ENCODE peak calls at places on chromosomes 6 and 20, in nine cellular contexts. P is endodermal cell; Z is heart left ventricle; B is tibial nerve; O is A549; W is CD8-positive, alpha-beta T cell; D is IMR-90; J is PC-9; I is body of pancreas. M is an unnamed sample. For H3K9me3, the result is how much of the 10 kb centered on the place peaks cover.

GRCh38 chr6:29524444-29524843 is 35.1 kb downstream of the UBD start:
- DNase-seq in P (no peak), Z (no peak), B (no peak), O (no peak), W (no peak), D (no peak), J (no peak), I (no peak), M (no peak)

GRCh38 chr20:41058007-41058673 is 29.5 kb downstream of the TOP1 start:
- DNase-seq in P (no peak), Z (no peak), B (no peak), O (no peak), W (no peak), D (peak), J (no peak), I (no peak), M (no peak)

GRCh38 chr6:87736809-87737540 is 34.9 kb upstream of the AKIRIN2 start:
- DNase-seq in P (no peak), Z (no peak), B (no peak), O (no peak), W (peak), D (no peak), J (no peak), I (no peak), M (no peak)

GRCh38 chr6:11142296-11143027 is 30.9 kb upstream of the ERVFRD-1 start:
- DNase-seq in P (no peak), Z (no peak), B (no peak), O (no peak), W (no peak), D (no peak), J (no peak), I (no peak), M (no peak)

GRCh38 chr6:167323111-167323510 is 1.8 kb upstream of the TTLL2 start:
- DNase-seq in P (peak), Z (no peak), B (no peak), O (no peak), W (no peak), D (no peak), J (no peak), I (no peak), M (no peak)

GRCh38 chr20:44134897-44135810 is 51.8 kb downstream of the JPH2 start:
- DNase-seq in P (no peak), Z (no peak), B (no peak), O (no peak), W (no peak), D (no peak), J (no peak), I (no peak), M (no peak)

GRCh38 chr20:19129976-19130612 is 82.3 kb upstream of the SLC24A3 start:
- DNase-seq in P (no peak), Z (no peak), B (no peak), O (no peak), W (no peak), D (no peak), J (no peak), I (no peak), M (no peak)

GRCh38 chr6:141095308-141095707 is 1037.4 kb upstream of the GJE1 start:
- DNase-seq in P (no peak), Z (no peak), B (no peak), O (no peak), W (no peak), D (no peak), J (no peak), I (no peak), M (no peak)

GRCh38 chr20:16062661-16063591 is 510.3 kb downstream of the KIF16B start:
- DNase-seq in P (no peak), Z (no peak), B (no peak), O (no peak), W (no peak), D (no peak), J (no peak), I (no peak), M (no peak)

GRCh38 chr20:25699914-25700313 is 3.3 kb upstream of the ZNF337 start:
- DNase-seq in P (no peak), Z (no peak), B (no peak), O (no peak), W (no peak), D (no peak), J (no peak), I (no peak), M (no peak)

GRCh38 chr6:82954351-82954750 is 111.3 kb downstream of the UBE3D start:
- DNase-seq in P (no peak), Z (no peak), B (no peak), O (no peak), W (no peak), D (peak), J (no peak), I (no peak), M (no peak)

GRCh38 chr6:132604635-132605150 is 15.2 kb upstream of the TAAR5 start:
- DNase-seq in P (no peak), Z (no peak), B (no peak), O (no peak), W (no peak), D (no peak), J (no peak), I (no peak), M (no peak)

GRCh38 chr6:136920858-136921520 is 1.1 kb upstream of the SLC35D3 start:
- DNase-seq in P (peak), Z (no peak), B (no peak), O (peak), W (no peak), D (no peak), J (no peak), I (peak), M (no peak)

GRCh38 chr6:80502871-80503270 is 396.4 kb downstream of the BCKDHB start:
- DNase-seq in P (no peak), Z (no peak), B (no peak), O (no peak), W (no peak), D (no peak), J (no peak), I (no peak), M (no peak)

DNA sequence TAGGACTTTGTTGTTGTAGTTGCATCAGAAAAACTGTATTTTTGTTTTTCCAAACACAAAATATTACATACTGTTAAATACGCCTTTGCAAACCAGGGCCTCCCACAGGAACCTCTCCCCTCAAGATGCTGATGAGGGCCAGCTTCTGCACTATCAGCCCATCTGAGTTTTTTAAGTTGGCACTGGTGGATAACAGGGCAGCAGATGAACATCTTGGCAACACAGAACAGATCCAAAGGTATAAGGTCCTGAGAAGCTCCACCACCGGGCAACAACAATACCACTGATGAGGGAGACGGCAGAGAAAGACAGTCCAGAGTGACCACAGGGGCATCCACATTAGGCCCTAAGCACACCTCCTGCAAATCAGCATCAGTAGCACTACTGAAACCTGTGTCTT is 177.7 kb downstream of the DLL1 start:
- DNase-seq in P (peak), Z (peak), B (no peak), O (no peak), W (no peak), D (no peak), J (no peak), I (no peak), M (no peak)
- H3K9me3 ChIP-seq in P (under half), Z (under half), B (under half), O (under half), W (under half), D (under half), J (under half), I (under half), M (under half)

DNA sequence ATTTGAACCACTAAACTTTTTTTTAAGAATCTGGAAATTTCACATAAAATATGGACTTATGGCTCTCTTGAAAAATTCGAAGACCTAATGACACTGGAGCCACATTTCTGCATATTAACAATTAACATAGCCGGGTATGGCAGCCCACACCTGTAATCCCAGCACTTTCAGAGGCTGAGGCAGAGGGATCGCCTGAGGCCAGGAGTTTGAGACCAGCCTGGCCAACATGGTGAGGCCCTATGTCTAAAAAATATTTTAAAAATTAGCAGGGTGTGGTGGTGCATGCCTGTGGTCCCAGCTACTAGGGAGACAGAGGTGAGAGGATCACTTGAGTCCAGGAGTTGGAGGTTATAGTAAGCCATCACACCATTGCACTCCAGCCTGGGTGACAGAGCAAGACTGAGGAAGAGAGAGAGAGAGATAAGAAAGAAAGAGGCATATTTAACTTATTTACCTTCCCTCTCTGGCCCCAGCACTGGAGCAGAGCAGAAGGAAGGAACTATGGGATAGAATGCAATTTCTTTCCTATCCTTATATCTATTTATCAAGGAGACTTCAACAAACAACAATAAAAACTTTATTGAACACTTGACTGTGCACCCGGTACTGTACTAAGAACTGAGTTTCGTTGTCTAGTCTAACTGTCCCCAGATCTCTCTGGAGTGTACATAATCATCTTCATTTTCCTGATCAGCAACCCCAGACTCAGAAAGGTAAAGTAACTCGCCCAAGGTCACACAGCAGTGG is 63.6 kb upstream of the EYA2 start:
- DNase-seq in P (no peak), Z (no peak), B (no peak), O (no peak), W (no peak), D (no peak), J (no peak), I (no peak), M (no peak)
- H3K27ac ChIP-seq in P (no peak), Z (no peak), B (no peak), O (no peak), W (no peak), D (no peak), J (no peak), I (no peak), M (no peak)

GRCh38 chr6:78744144-78744543 is 123.2 kb upstream of the IRAK1BP1 start:
- DNase-seq in P (no peak), Z (no peak), B (no peak), O (no peak), W (no peak), D (no peak), J (no peak), I (no peak), M (no peak)
- H3K9me3 ChIP-seq in P (under half), Z (under half), B (under half), O (under half), W (under half), D (under half), J (under half), I (under half), M (under half)

DNA sequence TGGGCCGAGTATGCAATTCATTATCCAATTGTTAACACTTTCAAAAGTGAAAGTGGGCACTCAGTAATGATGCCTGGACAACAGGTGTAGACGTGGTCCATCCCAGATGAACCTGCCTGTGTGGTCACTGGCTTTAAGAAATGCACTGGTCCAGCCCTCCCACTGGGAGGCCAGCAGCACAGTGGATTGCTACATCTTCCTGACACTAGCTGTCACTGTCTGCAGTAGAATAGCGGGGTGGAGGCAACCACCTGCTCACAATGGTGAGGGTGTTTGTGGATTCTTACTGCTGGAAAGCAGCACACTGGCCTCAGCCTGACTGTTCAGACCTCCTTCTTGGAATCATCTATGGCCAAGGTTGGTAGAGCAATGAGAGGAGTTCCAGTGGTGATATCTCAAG is 228.2 kb upstream of the PLN start:
- DNase-seq in P (no peak), Z (no peak), B (no peak), O (no peak), W (no peak), D (no peak), J (no peak), I (no peak), M (peak)
- H3K27ac ChIP-seq in P (peak), Z (no peak), B (no peak), O (no peak), W (no peak), D (no peak), J (no peak), I (no peak), M (no peak)

DNA sequence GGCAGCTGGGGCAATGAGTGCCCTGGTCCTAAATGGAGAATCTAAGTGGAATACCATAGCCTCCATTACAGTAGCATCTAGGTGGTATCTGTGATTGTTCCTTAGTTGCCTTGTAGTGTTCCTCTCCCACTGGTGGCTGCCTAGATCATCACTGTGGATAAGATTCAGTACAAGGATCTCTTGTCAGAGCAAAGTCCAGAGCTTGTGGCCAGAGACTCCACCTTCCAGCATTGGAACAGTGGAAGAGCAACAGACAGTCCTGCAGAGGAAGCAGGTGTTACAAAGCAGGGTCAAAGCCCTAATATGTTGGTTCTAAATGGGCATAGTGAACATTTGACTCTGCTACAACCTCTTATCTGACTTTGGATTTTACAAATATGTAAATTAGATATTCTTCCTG is 194.1 kb upstream of the GRIK2 start:
- DNase-seq in P (no peak), Z (no peak), B (no peak), O (no peak), W (no peak), D (no peak), J (no peak), I (no peak), M (no peak)
- H3K9me3 ChIP-seq in P (under half), Z (under half), B (under half), O (under half), W (under half), D (under half), J (under half), I (under half), M (under half)

GRCh38 chr6:42028234-42029061 is 21.9 kb upstream of the TAF8 start:
- DNase-seq in P (peak), Z (no peak), B (no peak), O (peak), W (no peak), D (peak), J (no peak), I (no peak), M (peak)
- H3K27ac ChIP-seq in P (no peak), Z (peak), B (no peak), O (peak), W (no peak), D (no peak), J (no peak), I (no peak), M (peak)

GRCh38 chr6:12530345-12530744 is 186.2 kb upstream of the PHACTR1 start:
- DNase-seq in P (no peak), Z (no peak), B (no peak), O (no peak), W (no peak), D (no peak), J (no peak), I (no peak), M (no peak)
- H3K9me3 ChIP-seq in P (under half), Z (under half), B (under half), O (under half), W (under half), D (under half), J (under half), I (under half), M (under half)

DNA sequence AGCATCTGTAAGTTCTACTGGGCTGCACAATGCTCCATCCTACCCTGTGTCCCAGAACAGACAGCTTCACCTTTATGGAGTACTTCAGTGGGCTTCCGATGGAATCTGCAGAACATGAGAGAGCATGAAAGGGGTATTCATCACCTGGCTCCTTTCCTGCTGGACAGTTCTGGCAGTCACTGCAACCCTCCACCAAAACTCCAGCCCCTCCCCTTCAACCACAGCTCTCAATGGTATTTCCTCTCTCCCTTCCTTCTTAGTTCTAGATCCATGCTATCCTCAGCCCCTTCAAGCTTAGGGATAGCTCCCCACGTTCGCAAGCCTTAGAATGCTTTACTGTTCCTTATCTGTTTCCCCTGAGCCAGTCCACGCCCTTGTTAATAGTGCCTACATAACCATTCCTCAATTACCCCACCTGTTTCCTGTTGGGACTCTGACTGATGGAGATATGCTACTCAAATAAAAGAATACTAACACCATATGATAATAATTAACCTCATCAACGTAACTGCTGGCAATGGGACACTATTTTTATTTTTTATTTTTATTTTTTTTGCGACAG is 26.8 kb downstream of the TRAM2 start:
- DNase-seq in P (no peak), Z (no peak), B (no peak), O (no peak), W (no peak), D (no peak), J (no peak), I (no peak), M (peak)
- H3K27ac ChIP-seq in P (no peak), Z (no peak), B (no peak), O (no peak), W (no peak), D (peak), J (no peak), I (no peak), M (peak)

M was measured in SJCRH30.